ENCODE peak calls at places on chromosomes 3 and 15, in four cellular contexts. W, Q, L and Y are unnamed samples.

GRCh38 chr3:146160233-146160963 is 586 bp downstream of the PLOD2 start:
- DNase-seq in L (peak), W (peak), Q (no peak), Y (no peak)

GRCh38 chr3:130894873-130895330 is 1.0 kb downstream of the ATP2C1 start:
- DNase-seq in L (peak), W (no peak), Q (no peak), Y (no peak)

GRCh38 chr3:98058244-98058960 is 23.3 kb upstream of the GABRR3 start:
- DNase-seq in L (no peak), Q (peak), W (no peak), Y (no peak)

GRCh38 chr3:160133757-160134156 is 91.5 kb upstream of the C3orf80 start:
- DNase-seq in Q (peak), L (peak), W (peak), Y (no peak)

GRCh38 chr15:99315636-99316035 is 64.4 kb downstream of the LRRC28 start:
- DNase-seq in L (peak), Q (no peak), W (no peak), Y (no peak)

GRCh38 chr15:25054329-25054728 is 99.5 kb downstream of the SNRPN start:
- DNase-seq in Q (no peak), L (no peak), W (no peak), Y (no peak)

GRCh38 chr3:178340523-178340922 is 195.7 kb upstream of the KCNMB2 start:
- DNase-seq in L (no peak), W (no peak), Q (no peak), Y (no peak)

GRCh38 chr3:44661189-44661588 is 12.7 kb downstream of the ZNF35 start:
- DNase-seq in L (peak), Q (no peak), W (peak), Y (no peak)

GRCh38 chr3:155356594-155357370 is 63.3 kb upstream of the STRIT1 start:
- DNase-seq in Q (no peak), L (peak), W (no peak), Y (no peak)

GRCh38 chr3:141450727-141451378 is 36.0 kb upstream of the RASA2 start:
- DNase-seq in Q (no peak), L (no peak), W (peak), Y (no peak)

GRCh38 chr3:136883967-136884720 is 22.1 kb downstream of the NCK1 start:
- DNase-seq in Q (no peak), L (no peak), W (no peak), Y (no peak)

GRCh38 chr3:192772495-192772894 is 45.2 kb upstream of the FGF12 start:
- DNase-seq in Q (no peak), L (peak), W (no peak), Y (no peak)

GRCh38 chr15:61051570-61052031 is 177.5 kb downstream of the RORA start:
- DNase-seq in Q (no peak), L (peak), W (no peak), Y (no peak)

GRCh38 chr15:91202510-91202909 is 102.5 kb downstream of the SV2B start:
- DNase-seq in L (no peak), W (no peak), Q (no peak), Y (no peak)

GRCh38 chr3:155572085-155572484 is 172.8 kb downstream of the PLCH1 start:
- DNase-seq in Q (no peak), W (no peak), L (no peak), Y (no peak)

GRCh38 chr3:184168363-184169120 is 6.1 kb upstream of the AP2M1 start:
- DNase-seq in W (no peak), L (no peak), Q (no peak), Y (no peak)

GRCh38 chr15:48433226-48433886 is 102.1 kb downstream of the DUT start:
- DNase-seq in L (no peak), W (no peak), Q (no peak), Y (no peak)

GRCh38 chr3:129795596-129795995 is 97.9 kb downstream of the TMCC1 start:
- DNase-seq in W (no peak), Q (no peak), L (peak), Y (peak)

GRCh38 chr3:35500641-35501353 is 138.5 kb upstream of the ARPP21 start:
- DNase-seq in L (no peak), W (no peak), Q (no peak), Y (no peak)

GRCh38 chr15:38029741-38030140 is 95.3 kb downstream of the TMCO5A start:
- DNase-seq in Q (no peak), W (no peak), L (no peak), Y (no peak)

GRCh38 chr3:80275120-80275519 is 507.3 kb upstream of the ROBO1 start:
- DNase-seq in Q (no peak), W (no peak), L (no peak), Y (no peak)

GRCh38 chr3:29313074-29313473 is 32.2 kb downstream of the RBMS3 start:
- DNase-seq in Q (no peak), L (no peak), W (no peak), Y (no peak)

GRCh38 chr3:197478746-197479668 is 76.8 kb downstream of the BDH1 start:
- DNase-seq in W (no peak), Q (no peak), L (no peak), Y (no peak)

GRCh38 chr3:63481627-63482026 is 170.8 kb upstream of the SNTN start:
- DNase-seq in L (no peak), Q (no peak), W (no peak), Y (no peak)

GRCh38 chr15:29337156-29337959 is 67.7 kb upstream of the NSMCE3 start:
- DNase-seq in Q (no peak), L (no peak), W (no peak), Y (no peak)

GRCh38 chr3:98839846-98840245 is 61.6 kb downstream of the DCBLD2 start:
- DNase-seq in W (no peak), L (no peak), Q (no peak), Y (no peak)

GRCh38 chr3:62965311-62965710 is 90.1 kb upstream of the CADPS start:
- DNase-seq in Q (no peak), L (no peak), W (no peak), Y (no peak)

GRCh38 chr3:56802411-56802745 is 629 bp upstream of the ARHGEF3 start:
- DNase-seq in L (no peak), W (no peak), Q (no peak), Y (no peak)

GRCh38 chr15:83611312-83611711 is 42.6 kb upstream of the ADAMTSL3 start:
- DNase-seq in Q (no peak), W (no peak), L (no peak), Y (no peak)

GRCh38 chr15:83613146-83613635 is 40.7 kb upstream of the ADAMTSL3 start:
- DNase-seq in L (no peak), Q (no peak), W (no peak), Y (no peak)

GRCh38 chr15:83612226-83612625 is 41.7 kb upstream of the ADAMTSL3 start:
- DNase-seq in W (no peak), L (no peak), Q (no peak), Y (no peak)

GRCh38 chr15:83613716-83614115 is 40.2 kb upstream of the ADAMTSL3 start:
- DNase-seq in W (no peak), L (no peak), Q (no peak), Y (no peak)

DNA sequence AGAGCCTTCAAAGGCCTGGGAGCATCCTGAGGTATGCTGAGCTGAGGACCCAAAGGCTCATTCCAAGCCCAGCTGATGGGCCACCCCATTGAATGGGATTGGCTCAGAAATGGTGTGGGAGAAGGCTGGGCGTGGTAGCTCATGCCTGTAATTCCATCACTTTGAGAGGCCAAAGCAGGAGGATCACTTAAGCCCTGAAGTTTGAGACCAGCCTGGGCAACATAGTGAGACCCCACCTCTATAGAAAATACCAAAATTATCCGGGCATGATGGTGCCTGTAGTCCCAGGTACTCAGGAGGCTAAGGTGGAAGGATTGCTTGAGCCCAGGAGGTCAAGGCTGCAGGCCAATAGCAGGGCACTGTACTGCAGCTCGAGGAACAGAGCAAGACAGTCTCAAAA is 43.8 kb upstream of the ADAMTSL3 start:
- DNase-seq in Q (no peak), W (no peak), L (no peak), Y (no peak)
- TF ChIP-seq POLR2AphosphoS5 in Q (no peak), W (no peak), L (no peak), Y (no peak)

DNA sequence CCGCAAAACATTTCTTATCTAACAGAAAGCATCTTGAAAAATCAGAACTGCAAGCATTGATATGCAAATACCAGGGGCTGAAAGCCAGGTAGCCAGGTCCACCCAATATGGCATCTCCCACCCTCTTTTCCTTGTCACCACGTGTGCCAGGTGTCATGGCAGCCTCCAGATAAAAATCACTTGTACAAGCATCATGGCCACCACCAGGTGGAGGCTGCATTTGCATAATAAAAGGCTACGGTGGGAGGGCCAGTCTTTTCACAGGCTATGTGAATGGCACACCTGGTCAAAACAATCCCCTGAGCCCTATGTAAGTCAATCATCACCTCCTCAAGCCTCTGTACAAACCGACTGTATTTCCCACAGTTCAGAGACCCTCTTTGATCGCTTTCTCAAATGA is 1233.1 kb upstream of the ALCAM start:
- DNase-seq in Q (no peak), W (no peak), L (peak), Y (no peak)
- TF ChIP-seq REST in Q (no peak), W (no peak), L (no peak), Y (no peak)

GRCh38 chr3:4828279-4829030 is 150.8 kb upstream of the BHLHE40 start:
- DNase-seq in W (peak), Q (no peak), L (no peak), Y (no peak)
- TF ChIP-seq POLR2AphosphoS5 in W (no peak), Q (no peak), L (no peak), Y (no peak)

GRCh38 chr15:34973512-34973911 is 4.0 kb upstream of the AQR start:
- DNase-seq in W (no peak), Q (no peak), L (no peak), Y (no peak)

GRCh38 chr15:34964277-34964676 is 5.3 kb downstream of the AQR start:
- DNase-seq in L (no peak), W (no peak), Q (no peak), Y (no peak)

GRCh38 chr15:34969340-34970097 is at the start of gene AQR:
- DNase-seq in Q (peak), W (peak), L (peak), Y (peak)
- TF ChIP-seq REST in Q (peak), W (no peak), L (peak), Y (no peak)